ENCODE peak calls at places on chromosome 14, in ten cellular contexts. L, A, C, X, R, J, N, H, W and D are unnamed samples.

GRCh38 chr14:82879949-82880535 is 1346.4 kb upstream of the SEL1L start:
- DNase-seq in H (no peak), R (no peak), W (no peak), N (no peak), C (no peak), J (no peak), L (no peak), X (no peak), A (no peak), D (no peak)

GRCh38 chr14:23079716-23080115 is 15.2 kb downstream of the ACIN1 start:
- DNase-seq in N (no peak), A (no peak), X (no peak), W (no peak), C (no peak), H (no peak), R (no peak), J (no peak), L (no peak), D (no peak)

GRCh38 chr14:105047283-105048016 is 17.8 kb downstream of the GPR132 start:
- DNase-seq in X (no peak), H (no peak), C (no peak), J (no peak), A (no peak), N (no peak), L (no peak), R (no peak), W (no peak), D (no peak)

GRCh38 chr14:73168274-73168673 is 32.0 kb downstream of the PSEN1 start:
- DNase-seq in L (no peak), J (peak; percentile 83), W (no peak), H (no peak), A (no peak), C (no peak), X (no peak), N (no peak), R (no peak), D (no peak)

GRCh38 chr14:53338192-53338591 is 185.1 kb upstream of the DDHD1 start:
- DNase-seq in X (no peak), J (no peak), R (no peak), H (peak; percentile 29), L (no peak), W (peak; percentile 46), N (no peak), C (no peak), A (no peak), D (no peak)

GRCh38 chr14:23009939-23010718 is at the start of gene C14orf93:
- DNase-seq in H (peak; percentile 43), C (peak; percentile 60), X (peak; percentile 74), N (peak; percentile 97), J (peak; percentile 68), R (no peak), A (peak; percentile 75), L (peak; percentile 82), W (peak; percentile 64), D (no peak)

GRCh38 chr14:66405158-66405557 is 81.0 kb upstream of the CCDC196 start:
- DNase-seq in H (peak; percentile 12), C (no peak), J (no peak), L (no peak), X (no peak), W (no peak), A (no peak), N (no peak), R (no peak), D (no peak)

GRCh38 chr14:74555476-74556050 is 56.5 kb downstream of the LTBP2 start:
- DNase-seq in L (no peak), J (no peak), N (no peak), C (no peak), A (no peak), H (no peak), W (no peak), R (no peak), X (no peak), D (no peak)

GRCh38 chr14:100669468-100669867 is 57.2 kb upstream of the DLK1 start:
- DNase-seq in H (no peak), C (no peak), R (no peak), X (no peak), J (no peak), L (no peak), N (no peak), A (no peak), W (no peak), D (no peak)

GRCh38 chr14:94048676-94049624 is 22.8 kb downstream of the OTUB2 start:
- DNase-seq in L (no peak), A (no peak), H (no peak), X (no peak), J (peak; percentile 36), N (no peak), W (no peak), C (no peak), R (no peak), D (no peak)

GRCh38 chr14:101087614-101088394 is 184.3 kb upstream of the RTL1 start:
- DNase-seq in C (no peak), A (no peak), R (peak; percentile 57), X (no peak), L (no peak), H (peak; percentile 21), W (no peak), J (no peak), N (no peak), D (no peak)

GRCh38 chr14:100012478-100012925 is 52.7 kb upstream of the EVL start:
- DNase-seq in W (no peak), X (no peak), R (peak; percentile 59), C (no peak), A (no peak), J (no peak), N (no peak), H (peak; percentile 78), L (no peak), D (no peak)

GRCh38 chr14:78398216-78398615 is 228.0 kb downstream of the NRXN3 start:
- DNase-seq in J (no peak), N (no peak), H (no peak), C (no peak), W (no peak), X (no peak), R (no peak), A (no peak), L (no peak), D (no peak)

GRCh38 chr14:50531595-50532501 is 521 bp downstream of the MAP4K5 start:
- DNase-seq in C (no peak), W (no peak), R (no peak), J (peak; percentile 46), N (peak; percentile 52), A (peak; percentile 10), X (no peak), L (no peak), H (no peak), D (no peak)

GRCh38 chr14:65352964-65353530 is 59.5 kb upstream of the FUT8 start:
- DNase-seq in H (no peak), N (peak; percentile 1), X (no peak), C (no peak), W (peak; percentile 87), A (no peak), L (no peak), R (no peak), J (no peak), D (no peak)

GRCh38 chr14:100193417-100194357 is 34.2 kb upstream of the DEGS2 start:
- DNase-seq in J (peak; percentile 22), A (no peak), L (no peak), R (no peak), H (no peak), C (no peak), N (no peak), W (no peak), X (no peak), D (no peak)

GRCh38 chr14:28577711-28578131 is 188.9 kb upstream of the FOXG1 start:
- DNase-seq in C (no peak), W (peak; percentile 26), R (no peak), L (no peak), N (no peak), H (peak; percentile 38), A (no peak), J (no peak), X (no peak), D (no peak)

GRCh38 chr14:97634786-97635185 is 837.6 kb downstream of the VRK1 start:
- DNase-seq in J (no peak), N (no peak), W (no peak), L (peak; percentile 28), C (no peak), X (peak; percentile 3), H (no peak), A (peak; percentile 19), R (no peak), D (no peak)

GRCh38 chr14:63745858-63746425 is 18.1 kb upstream of the SGPP1 start:
- DNase-seq in W (no peak), N (no peak), J (no peak), H (no peak), C (no peak), R (no peak), X (no peak), A (no peak), L (no peak), D (no peak)

GRCh38 chr14:67186789-67187188 is 2.5 kb upstream of the GARIN2 start:
- DNase-seq in A (no peak), R (no peak), C (no peak), W (no peak), L (no peak), X (no peak), H (no peak), N (no peak), J (no peak), D (no peak)

GRCh38 chr14:44564908-44565307 is 57.8 kb upstream of the FSCB start:
- DNase-seq in A (no peak), R (no peak), L (no peak), W (no peak), H (peak; percentile 4), X (no peak), C (no peak), N (no peak), J (no peak), D (no peak)

GRCh38 chr14:100334904-100335303 is 11.8 kb downstream of the SLC25A47 start:
- DNase-seq in A (no peak), N (no peak), L (no peak), W (no peak), H (no peak), C (no peak), R (no peak), J (no peak), X (no peak), D (no peak)

GRCh38 chr14:58540693-58541092 is 97.1 kb upstream of the DACT1 start:
- DNase-seq in C (no peak), R (no peak), W (no peak), H (no peak), A (no peak), L (no peak), X (no peak), N (no peak), J (no peak), D (no peak)